ENCODE peak calls at places on chromosomes 3 and 15, in ten cellular contexts. G is activated naive CD4-positive, alpha-beta T cell treated with anti-CD3 and anti-CD28 coated beads, Interleukin-2, amount 10 ng/mL, durations not matched to agents 7 days and 5 days; Z is AG04450; U is fibroblast of lung; B is RCC 7860; T is hippocampal formation; Q is Right ventricle myocardium superior; I is H4; N is Peyer's patch; X is foreskin keratinocyte. H is an unnamed sample.

GRCh38 chr3:149613988-149614387 is 43.8 kb downstream of the WWTR1 start:
- DNase-seq in N (no peak), G (no peak), X (no peak), B (no peak), T (no peak), U (no peak), Q (no peak), Z (no peak), I (no peak), H (no peak)

GRCh38 chr15:55194246-55194645 is 2.5 kb downstream of the RSL24D1 start:
- DNase-seq in X (no peak), G (no peak), B (no peak), I (peak; percentile 8), U (peak; percentile 24), Z (no peak), Q (no peak), N (no peak), T (no peak), H (no peak)

GRCh38 chr15:73802336-73803105 is 49.4 kb upstream of the INSYN1 start:
- DNase-seq in T (peak; percentile 44), U (no peak), G (no peak), X (no peak), B (no peak), N (no peak), I (no peak), Z (no peak), Q (peak; percentile 76), H (no peak)

GRCh38 chr15:90059208-90059985 is 42.9 kb downstream of the IDH2 start:
- DNase-seq in N (peak; percentile 79), X (peak; percentile 69), G (peak; percentile 81), Z (no peak), Q (peak; percentile 87), B (no peak), I (no peak), U (no peak), T (no peak), H (no peak)

GRCh38 chr3:12484198-12484982 is at the start of gene TSEN2:
- DNase-seq in G (peak; percentile 96), X (peak; percentile 89), Q (peak; percentile 97), B (peak; percentile 84), T (peak; percentile 77), Z (peak; percentile 88), U (peak; percentile 94), I (peak; percentile 92), N (peak; percentile 98), H (peak; percentile 71)

GRCh38 chr3:88573472-88573871 is 423.7 kb downstream of the C3orf38 start:
- DNase-seq in N (no peak), Q (no peak), G (no peak), I (no peak), T (no peak), B (no peak), Z (no peak), U (no peak), X (peak; percentile 64), H (no peak)

GRCh38 chr3:33146791-33147445 is 33.1 kb downstream of the CRTAP start:
- DNase-seq in Q (no peak), N (no peak), G (no peak), X (no peak), T (peak; percentile 88), Z (no peak), I (peak; percentile 20), U (peak; percentile 81), B (no peak), H (no peak)

GRCh38 chr3:116981088-116981487 is 271.5 kb downstream of the TUSC7 start:
- DNase-seq in G (no peak), U (no peak), N (no peak), B (no peak), X (no peak), Q (no peak), I (no peak), T (no peak), Z (no peak), H (no peak)

GRCh38 chr3:57826286-57826951 is 70.3 kb downstream of the SLMAP start:
- DNase-seq in X (no peak), N (no peak), Z (no peak), T (no peak), B (no peak), Q (no peak), U (peak; percentile 46), I (no peak), G (no peak), H (no peak)

GRCh38 chr15:85622432-85622831 is 172.3 kb downstream of the KLHL25 start:
- DNase-seq in X (no peak), B (no peak), Q (no peak), G (no peak), T (no peak), I (no peak), U (peak; percentile 50), N (no peak), Z (peak; percentile 56), H (no peak)

GRCh38 chr3:108102420-108103039 is 11.7 kb upstream of the CD47 start:
- DNase-seq in B (no peak), Q (no peak), T (no peak), G (no peak), U (no peak), X (no peak), Z (no peak), N (no peak), I (no peak), H (no peak)

GRCh38 chr3:53250881-53251605 is 4.8 kb downstream of the TKT start:
- DNase-seq in X (no peak), Z (no peak), Q (no peak), U (no peak), I (no peak), G (no peak), N (no peak), T (no peak), B (no peak), H (no peak)

H was measured in pulmonary artery endothelial cell.